ENCODE peak calls at places on chromosomes 6 and 20, in eight cellular contexts. Q, X, B, T, J, G, K and C are unnamed samples.

GRCh38 chr6:169752074-169752623 is 727 bp downstream of the ERMARD start:
- DNase-seq in J (no peak), Q (no peak), B (no peak), K (no peak), X (no peak), T (peak), G (no peak), C (no peak)

GRCh38 chr6:143271024-143271423 is 179.5 kb downstream of the ADAT2 start:
- DNase-seq in X (peak), G (no peak), T (no peak), J (no peak), Q (no peak), B (no peak), K (no peak), C (no peak)

GRCh38 chr6:148265058-148265457 is 77.6 kb upstream of the SASH1 start:
- DNase-seq in Q (no peak), G (no peak), J (peak), X (no peak), T (no peak), B (no peak), K (no peak), C (no peak)

GRCh38 chr6:159233365-159234101 is 64.3 kb downstream of the FNDC1 start:
- DNase-seq in J (no peak), Q (no peak), T (no peak), G (no peak), B (no peak), X (no peak), K (no peak), C (no peak)

GRCh38 chr6:42392871-42393270 is 58.9 kb downstream of the TRERF1 start:
- DNase-seq in Q (no peak), T (no peak), J (no peak), G (no peak), X (no peak), B (no peak), K (peak), C (no peak)

GRCh38 chr20:46362931-46363872 is 43.2 kb downstream of the ELMO2 start:
- DNase-seq in B (no peak), X (no peak), J (no peak), K (no peak), T (no peak), Q (no peak), G (no peak), C (no peak)

GRCh38 chr6:6317825-6318733 is 2.4 kb downstream of the F13A1 start:
- DNase-seq in K (no peak), Q (no peak), G (no peak), X (no peak), T (no peak), J (no peak), B (no peak), C (no peak)

GRCh38 chr6:43969158-43969981 is 157.9 kb downstream of the MRPL14 start:
- DNase-seq in K (peak), Q (no peak), T (no peak), B (no peak), G (no peak), X (no peak), J (no peak), C (no peak)

GRCh38 chr6:142323377-142323776 is 21.6 kb downstream of the ADGRG6 start:
- DNase-seq in T (peak), Q (no peak), B (no peak), X (no peak), J (no peak), G (peak), K (no peak), C (peak)

GRCh38 chr20:48750941-48751620 is 76.7 kb downstream of the PREX1 start:
- DNase-seq in B (peak), K (no peak), T (peak), Q (peak), G (peak), X (no peak), J (peak), C (no peak)

GRCh38 chr6:1630771-1631217 is 21.1 kb downstream of the FOXC1 start:
- DNase-seq in K (no peak), T (peak), Q (no peak), B (no peak), J (peak), G (no peak), X (no peak), C (no peak)

GRCh38 chr6:390914-391558 is 516 bp upstream of the IRF4 start:
- DNase-seq in J (no peak), Q (no peak), X (no peak), K (peak), G (no peak), B (no peak), T (no peak), C (no peak)